ENCODE peak calls at places on chromosomes 12 and 14, in four cellular contexts. D is iPS DF 19.7, Q is prostate gland, P is GM23338. Z is an unnamed sample.

GRCh38 chr12:57864811-57865751 is 18.6 kb upstream of the CTDSP2 start:
- DNase-seq in D (no peak), Q (peak), P (peak), Z (no peak)

GRCh38 chr12:95634622-95635621 is 83.6 kb upstream of the USP44 start:
- DNase-seq in D (no peak), Q (no peak), P (no peak), Z (no peak)

GRCh38 chr12:8554451-8555195 is 13.9 kb upstream of the CLEC4E start:
- DNase-seq in D (no peak), Q (no peak), P (peak), Z (no peak)

GRCh38 chr12:85794551-85794950 is 41.7 kb downstream of the RASSF9 start:
- DNase-seq in D (no peak), Q (no peak), P (no peak), Z (no peak)

GRCh38 chr12:9999016-9999415 is at the start of gene CLEC1B:
- DNase-seq in D (no peak), Q (no peak), P (no peak), Z (no peak)

GRCh38 chr14:104263671-104264358 is 125.4 kb downstream of the KIF26A start:
- DNase-seq in D (no peak), Q (no peak), P (no peak), Z (peak)

GRCh38 chr14:75125617-75126016 is 1.2 kb downstream of the NEK9 start:
- DNase-seq in D (no peak), Q (no peak), P (no peak), Z (no peak)

GRCh38 chr12:51162217-51162616 is 10.7 kb downstream of the TFCP2 start:
- DNase-seq in D (no peak), Q (no peak), P (no peak), Z (no peak)

GRCh38 chr12:100381379-100381778 is 24.5 kb downstream of the SLC17A8 start:
- DNase-seq in D (no peak), Q (no peak), P (no peak), Z (no peak)

GRCh38 chr12:64160021-64160717 is 61.9 kb downstream of the KICS2 start:
- DNase-seq in D (no peak), Q (no peak), P (no peak), Z (no peak)

GRCh38 chr12:6273209-6273928 is 37.1 kb upstream of the PLEKHG6 start:
- DNase-seq in D (no peak), Q (no peak), P (peak), Z (no peak)

GRCh38 chr12:118188690-118189371 is 52.9 kb downstream of the PEBP1 start:
- DNase-seq in D (no peak), Q (no peak), P (peak), Z (no peak)

GRCh38 chr12:12024958-12025682 is 45.6 kb upstream of the BCL2L14 start:
- DNase-seq in D (no peak), Q (peak), P (no peak), Z (no peak)

GRCh38 chr12:21301-22189 is 45.0 kb upstream of the IQSEC3 start:
- DNase-seq in D (no peak), Q (no peak), P (no peak), Z (no peak)

GRCh38 chr12:42705863-42706262 is 116.3 kb upstream of the PRICKLE1 start:
- DNase-seq in D (no peak), Q (no peak), P (no peak), Z (no peak)

GRCh38 chr12:124663771-124664366 is 96.5 kb upstream of the NCOR2 start:
- DNase-seq in D (no peak), Q (no peak), P (no peak), Z (no peak)